ENCODE peak calls at places on chromosomes 12 and 14, in ten cellular contexts. H, Z, C, U, K, N, P, R, V and S are unnamed samples.

GRCh38 chr14:91727121-91727520 is 4.8 kb downstream of the CATSPERB start:
- DNase-seq in H (no peak), Z (no peak), C (no peak), U (no peak), K (no peak), N (no peak), P (no peak), R (no peak), V (no peak), S (no peak)

GRCh38 chr12:96099986-96100385 is 64.6 kb upstream of the LTA4H start:
- DNase-seq in H (no peak), Z (no peak), C (no peak), U (no peak), K (no peak), N (no peak), P (no peak), R (no peak), V (no peak), S (no peak)

GRCh38 chr12:28104893-28105864 is 85.1 kb upstream of the CCDC91 start:
- DNase-seq in H (no peak), Z (no peak), C (no peak), U (no peak), K (no peak), N (no peak), P (no peak), R (no peak), V (no peak), S (no peak)

GRCh38 chr14:61065671-61066070 is 84.6 kb downstream of the SLC38A6 start:
- DNase-seq in H (no peak), Z (no peak), C (no peak), U (no peak), K (no peak), N (no peak), P (no peak), R (no peak), V (no peak), S (no peak)

GRCh38 chr12:49014547-49014946 is 4.0 kb downstream of the PRKAG1 start:
- DNase-seq in H (no peak), Z (no peak), C (no peak), U (peak; percentile 17), K (peak; percentile 40), N (peak; percentile 55), P (no peak), R (no peak), V (no peak), S (no peak)

GRCh38 chr14:64788706-64789105 is 84.5 kb downstream of the PLEKHG3 start:
- DNase-seq in H (peak; percentile 90), Z (no peak), C (no peak), U (peak; percentile 90), K (peak; percentile 62), N (peak; percentile 94), P (no peak), R (no peak), V (no peak), S (no peak)

GRCh38 chr14:78519863-78520262 is 349.7 kb downstream of the NRXN3 start:
- DNase-seq in H (peak; percentile 9), Z (no peak), C (no peak), U (peak; percentile 1), K (no peak), N (peak; percentile 4), P (no peak), R (no peak), V (peak; percentile 7), S (no peak)

GRCh38 chr12:46659032-46659703 is 166.6 kb downstream of the SLC38A4 start:
- DNase-seq in H (no peak), Z (no peak), C (no peak), U (no peak), K (no peak), N (peak; percentile 36), P (no peak), R (no peak), V (no peak), S (no peak)

GRCh38 chr12:94101902-94102660 is 46.3 kb upstream of the PLXNC1 start:
- DNase-seq in H (peak; percentile 79), Z (peak; percentile 93), C (peak; percentile 85), U (peak; percentile 80), K (peak; percentile 90), N (peak; percentile 82), P (peak; percentile 82), R (peak; percentile 85), V (peak; percentile 88), S (peak; percentile 84)

GRCh38 chr12:120721866-120722265 is 3.8 kb upstream of the ACADS start:
- DNase-seq in H (no peak), Z (no peak), C (no peak), U (no peak), K (no peak), N (no peak), P (no peak), R (no peak), V (no peak), S (no peak)

DNA sequence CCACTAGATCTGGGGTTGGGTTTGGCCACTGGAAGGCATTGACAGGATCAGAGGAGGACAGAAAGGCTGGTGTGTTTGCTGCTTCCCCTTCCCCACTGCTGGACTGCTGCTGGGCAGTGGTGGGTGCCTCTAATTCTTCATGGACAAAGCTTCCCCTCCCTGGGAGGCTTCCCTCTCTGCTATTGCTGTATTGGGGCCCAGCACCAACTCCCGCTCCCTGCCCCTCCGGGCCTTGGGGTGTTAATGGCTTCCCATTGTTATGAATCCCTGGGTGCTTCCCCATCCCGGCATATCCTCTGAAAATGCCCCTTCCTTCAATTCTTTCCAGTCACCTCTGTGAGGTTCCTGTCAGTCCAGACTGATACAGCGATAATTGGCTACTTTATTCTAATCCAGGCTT is 310.2 kb downstream of the GLT1D1 start:
- DNase-seq in H (no peak), Z (no peak), C (no peak), U (no peak), K (no peak), N (no peak), P (no peak), R (no peak), V (no peak), S (no peak)
- H3K4me1 ChIP-seq in H (no peaks in the 10 kb centered on the region), Z (no peaks in the 10 kb centered on the region), C (no peaks in the 10 kb centered on the region), U (no peaks in the 10 kb centered on the region), K (no peaks in the 10 kb centered on the region), N (no peaks in the 10 kb centered on the region), P (no peaks in the 10 kb centered on the region), R (no peaks in the 10 kb centered on the region), V (no peaks in the 10 kb centered on the region), S (no peaks in the 10 kb centered on the region)

GRCh38 chr14:24141030-24141880 is at the start of gene EMC9:
- DNase-seq in H (peak; percentile 99), Z (peak; percentile 100), C (peak; percentile 100), U (peak; percentile 99), K (peak; percentile 99), N (peak; percentile 99), P (peak; percentile 100), R (peak; percentile 100), V (peak; percentile 100), S (peak; percentile 100)

GRCh38 chr14:24145700-24146621 is at the start of gene PSME2:
- DNase-seq in H (peak; percentile 81), Z (no peak), C (no peak), U (no peak), K (no peak), N (peak; percentile 80), P (no peak), R (no peak), V (no peak), S (no peak)

GRCh38 chr14:24144451-24144850 is 2.0 kb downstream of the PSME2 start:
- DNase-seq in H (no peak), Z (no peak), C (no peak), U (no peak), K (no peak), N (no peak), P (no peak), R (no peak), V (no peak), S (no peak)

GRCh38 chr14:24145219-24145618 is 1.2 kb downstream of the PSME2 start:
- DNase-seq in H (no peak), Z (no peak), C (no peak), U (no peak), K (no peak), N (no peak), P (no peak), R (no peak), V (no peak), S (no peak)

DNA sequence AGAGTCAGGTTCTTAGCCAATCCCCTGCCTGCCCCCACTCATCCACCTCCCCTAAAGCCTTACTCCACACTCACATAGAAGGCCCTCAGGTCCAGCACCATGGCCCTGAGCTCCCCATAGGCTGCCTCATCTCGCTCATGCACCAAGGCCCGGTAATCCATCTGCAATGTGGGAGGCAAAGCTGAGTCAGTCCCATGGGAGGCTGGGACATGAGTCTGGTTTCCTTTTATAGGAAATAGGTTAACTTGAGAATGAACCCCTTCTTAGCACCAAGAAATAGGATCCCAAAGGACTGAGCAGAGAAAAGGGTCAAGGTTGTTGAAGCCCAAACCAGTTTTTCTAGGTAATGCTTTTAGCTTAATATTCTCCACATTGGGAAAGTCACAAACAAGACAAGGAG is 2.1 kb upstream of the EMC9 start:
- DNase-seq in H (no peak), Z (peak; percentile 51), C (no peak), U (no peak), K (no peak), N (peak; percentile 51), P (no peak), R (no peak), V (no peak), S (no peak)
- H3K4me1 ChIP-seq in H (peaks cover 9% of the 10 kb centered on the region), Z (no peaks in the 10 kb centered on the region), C (peaks cover 47% of the 10 kb centered on the region), U (peaks cover 22% of the 10 kb centered on the region), K (peaks cover 31% of the 10 kb centered on the region), N (peaks cover 13% of the 10 kb centered on the region), P (peaks cover 56% of the 10 kb centered on the region), R (peaks cover 14% of the 10 kb centered on the region), V (peaks cover 20% of the 10 kb centered on the region), S (peaks cover 70% of the 10 kb centered on the region)

DNA sequence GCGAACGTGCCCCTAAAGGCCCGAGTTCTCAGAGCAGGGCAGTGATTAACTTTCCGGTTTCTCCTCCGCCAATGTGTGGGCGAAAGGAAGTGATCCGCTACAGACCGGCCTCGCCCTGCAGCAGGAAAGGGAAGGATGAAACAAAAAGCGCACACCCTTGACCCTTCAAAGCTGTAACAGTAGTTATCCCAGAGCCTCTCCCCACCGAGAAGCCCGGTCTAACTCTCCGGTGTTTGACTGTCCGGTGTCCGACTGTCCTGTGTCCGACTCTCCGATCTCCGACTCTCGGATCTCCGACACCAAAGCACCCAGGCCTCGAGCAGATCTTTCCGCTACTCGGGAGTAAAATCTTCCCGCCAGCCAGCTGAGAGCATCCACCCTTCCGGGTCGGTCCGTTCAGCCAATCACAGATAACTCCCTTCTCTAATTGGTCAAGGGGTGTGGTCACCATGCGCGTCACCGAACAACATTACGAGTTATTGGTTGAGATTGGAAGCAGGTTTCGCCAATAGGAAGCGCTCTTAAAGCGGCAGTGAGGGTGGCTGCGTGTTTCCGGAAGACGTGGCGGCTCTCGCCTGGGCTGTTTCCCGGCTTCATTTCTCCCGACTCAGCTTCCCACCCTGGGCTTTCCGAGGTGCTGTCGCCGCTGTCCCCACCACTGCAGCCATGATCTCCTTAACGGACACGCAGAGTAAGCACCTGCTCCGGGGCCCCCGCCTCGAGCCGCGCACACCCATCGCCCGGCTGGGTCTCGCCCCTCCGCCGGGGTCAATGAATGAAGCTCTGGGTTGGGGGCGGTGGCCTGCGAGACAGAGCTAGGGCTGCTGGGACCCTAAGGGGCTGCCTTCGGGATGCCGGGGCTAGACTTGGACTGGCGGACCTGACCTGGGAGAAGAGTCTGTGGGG is at the start of the genes GOLT1B and RECQL:
- DNase-seq in H (peak; percentile 97), Z (peak; percentile 92), C (peak; percentile 90), U (peak; percentile 97), K (peak; percentile 99), N (peak; percentile 99), P (peak; percentile 88), R (peak; percentile 89), V (peak; percentile 95), S (peak; percentile 91)
- H3K4me1 ChIP-seq in H (peaks cover 10% of the 10 kb centered on the region), Z (peaks cover 15% of the 10 kb centered on the region), C (peaks cover 15% of the 10 kb centered on the region), U (peaks cover 16% of the 10 kb centered on the region), K (peaks cover 31% of the 10 kb centered on the region), N (peaks cover 2% of the 10 kb centered on the region), P (peaks cover 40% of the 10 kb centered on the region), R (peaks cover 9% of the 10 kb centered on the region), V (no peaks in the 10 kb centered on the region), S (peaks cover 76% of the 10 kb centered on the region)

GRCh38 chr12:777550-778047 is 25.2 kb downstream of the WNK1 start:
- DNase-seq in H (no peak), Z (no peak), C (no peak), U (no peak), K (no peak), N (no peak), P (no peak), R (no peak), V (no peak), S (no peak)
- H3K4me1 ChIP-seq in H (peaks cover 17% of the 10 kb centered on the region), Z (peaks cover 10% of the 10 kb centered on the region), C (peaks cover 18% of the 10 kb centered on the region), U (peaks cover 11% of the 10 kb centered on the region), K (peaks cover 86% of the 10 kb centered on the region), N (peaks cover 8% of the 10 kb centered on the region), P (peaks cover 83% of the 10 kb centered on the region), R (no peaks in the 10 kb centered on the region), V (peaks cover 7% of the 10 kb centered on the region), S (peaks cover 98% of the 10 kb centered on the region)